ENCODE peak calls at places on chromosomes 7 and 10, in ten cellular contexts. Z, Q, W, P, G, R, U, M, Y and T are unnamed samples.

GRCh38 chr10:44920252-44920651 is 9.1 kb downstream of the TMEM72 start:
- DNase-seq in R (no peak), M (no peak), U (no peak), Z (no peak), Y (no peak), W (no peak), Q (no peak), G (peak; percentile 73), P (no peak), T (no peak)

GRCh38 chr7:155169081-155169480 is 99.0 kb downstream of the HTR5A start:
- DNase-seq in M (no peak), Y (no peak), Z (no peak), Q (no peak), P (no peak), U (no peak), G (peak; percentile 73), R (no peak), W (no peak), T (no peak)

GRCh38 chr10:6124666-6125065 is 35.8 kb downstream of the RBM17 start:
- DNase-seq in Q (no peak), R (no peak), U (peak; percentile 67), Y (no peak), M (peak; percentile 78), P (no peak), W (no peak), Z (peak; percentile 48), G (no peak), T (no peak)

GRCh38 chr7:18770852-18771251 is 275.3 kb downstream of the HDAC9 start:
- DNase-seq in P (peak; percentile 52), Y (no peak), R (peak; percentile 16), U (no peak), M (no peak), W (no peak), Z (no peak), G (no peak), Q (no peak), T (no peak)

GRCh38 chr7:130381468-130382312 is 1.4 kb downstream of the CPA1 start:
- DNase-seq in W (peak; percentile 86), Z (no peak), G (no peak), R (no peak), U (no peak), Q (no peak), P (peak; percentile 21), Y (no peak), M (no peak), T (no peak)

GRCh38 chr7:2967705-2968104 is 76.0 kb downstream of the CARD11 start:
- DNase-seq in U (no peak), Q (no peak), P (no peak), Z (no peak), M (no peak), R (no peak), Y (no peak), W (no peak), G (no peak), T (no peak)

GRCh38 chr7:131188367-131189339 is 139.0 kb upstream of the MKLN1 start:
- DNase-seq in G (no peak), Q (peak; percentile 98), W (peak; percentile 16), P (peak; percentile 99), Z (no peak), M (no peak), Y (peak; percentile 93), R (peak; percentile 97), U (peak; percentile 66), T (no peak)

GRCh38 chr10:72275351-72276012 is 1.8 kb downstream of the DDIT4 start:
- DNase-seq in G (no peak), M (no peak), Q (peak; percentile 34), W (peak; percentile 48), P (peak; percentile 45), Z (no peak), R (no peak), U (no peak), Y (no peak), T (no peak)

GRCh38 chr10:36669615-36670325 is 455.6 kb upstream of the ANKRD30A start:
- DNase-seq in G (no peak), Q (no peak), R (no peak), Y (no peak), M (no peak), W (no peak), P (no peak), U (no peak), Z (no peak), T (no peak)

GRCh38 chr10:119233821-119234220 is 26.4 kb downstream of the GRK5 start:
- DNase-seq in G (no peak), W (no peak), U (no peak), Q (peak; percentile 82), Y (no peak), P (peak; percentile 78), M (no peak), Z (no peak), R (no peak), T (no peak)

GRCh38 chr7:50207682-50208255 is 96.7 kb upstream of the IKZF1 start:
- DNase-seq in M (no peak), Z (peak; percentile 33), W (no peak), G (peak; percentile 75), U (no peak), Q (no peak), Y (no peak), R (no peak), P (no peak), T (no peak)

GRCh38 chr10:37563715-37564108 is 293.7 kb downstream of the ZNF248 start:
- DNase-seq in R (no peak), Y (no peak), G (no peak), Q (no peak), U (no peak), P (no peak), Z (no peak), W (no peak), M (no peak), T (no peak)

GRCh38 chr10:59107147-59107546 is 69.3 kb upstream of the PHYHIPL start:
- DNase-seq in W (no peak), Z (no peak), P (no peak), Q (no peak), G (no peak), Y (no peak), M (no peak), U (no peak), R (no peak), T (no peak)

GRCh38 chr7:95213148-95213547 is 111.2 kb downstream of the PON1 start:
- DNase-seq in P (peak; percentile 20), R (no peak), Y (no peak), U (no peak), Q (no peak), W (no peak), G (no peak), M (no peak), Z (no peak), T (no peak)

GRCh38 chr7:128938524-128939074 is 872 bp downstream of the IRF5 start:
- DNase-seq in G (no peak), R (no peak), W (no peak), Q (no peak), P (peak; percentile 14), Z (no peak), U (no peak), Y (no peak), M (no peak), T (no peak)

DNA sequence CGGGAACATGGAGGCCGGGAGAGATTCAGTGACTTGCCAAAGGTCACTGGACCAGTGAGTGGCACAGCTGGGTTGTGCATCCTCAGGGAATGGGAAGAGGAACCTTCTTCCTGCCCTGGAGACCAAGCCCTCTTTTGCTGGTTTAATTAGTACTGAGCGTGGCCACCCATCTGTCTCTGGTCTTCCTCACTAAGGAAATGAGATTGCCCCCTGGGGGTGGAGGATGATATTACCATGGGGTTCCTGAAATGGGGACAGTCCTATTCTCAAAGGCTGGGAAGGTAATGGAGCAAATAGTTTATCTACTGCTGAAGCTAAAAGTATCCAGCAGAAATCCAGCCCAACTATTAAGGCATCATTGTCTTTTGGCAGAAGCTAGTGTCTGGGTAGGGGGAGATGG is 98.6 kb upstream of the FGFR2 start:
- DNase-seq in R (no peak), G (no peak), P (no peak), Y (peak; percentile 55), U (no peak), Q (no peak), W (no peak), M (no peak), Z (no peak), T (no peak)
- TF ChIP-seq CTCF in R (peak; percentile 56), G (peak; percentile 42), P (peak; percentile 14), Y (peak; percentile 56), U (no peak), Q (no peak), W (peak; percentile 36), M (peak; percentile 51), Z (peak; percentile 39), T (peak; percentile 26)

GRCh38 chr7:91031757-91032156 is 232.5 kb upstream of the FZD1 start:
- DNase-seq in Y (no peak), R (no peak), M (no peak), Z (no peak), Q (no peak), U (no peak), W (no peak), P (no peak), G (no peak), T (no peak)
- TF ChIP-seq CTCF in Y (no peak), R (no peak), M (no peak), Z (no peak), Q (no peak), U (no peak), W (no peak), P (no peak), G (no peak), T (no peak)

DNA sequence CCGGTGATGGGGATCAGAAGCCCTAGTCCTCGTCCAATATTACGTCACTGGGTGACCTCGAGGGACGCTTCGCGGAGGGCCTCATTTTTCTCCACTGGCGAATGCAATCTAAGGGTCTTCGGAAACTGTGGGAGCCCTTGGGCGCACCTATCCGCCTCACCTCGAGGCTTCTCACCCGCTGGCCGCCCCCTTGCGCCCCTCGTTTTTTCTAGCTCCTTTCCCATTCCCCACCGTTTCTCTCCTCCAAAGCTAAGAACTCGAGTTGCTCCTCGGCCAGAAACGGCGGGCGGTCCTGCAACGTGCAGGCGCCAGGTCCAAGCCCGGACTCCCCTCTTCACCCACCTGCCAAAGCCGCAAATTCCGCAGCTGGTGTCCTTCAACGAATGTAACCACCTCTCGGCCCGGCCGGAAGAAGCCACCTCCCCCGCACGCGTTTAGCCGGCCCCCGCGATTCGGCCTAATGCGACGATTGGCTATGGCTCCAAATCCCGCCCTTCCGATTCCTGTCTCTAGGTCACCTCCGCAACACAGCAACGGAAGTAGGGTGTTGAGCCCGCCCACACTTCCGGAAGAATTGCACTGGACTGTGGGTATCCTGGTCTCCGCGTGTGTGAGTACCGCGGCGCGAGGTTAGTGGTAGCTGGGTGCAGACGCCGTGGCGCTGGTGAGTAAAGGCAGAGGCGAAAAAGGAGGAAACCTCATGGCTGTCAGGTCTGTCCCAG is at the start of the genes ATP5MK and PDCD11:
- DNase-seq in R (peak; percentile 99), P (peak; percentile 98), W (peak; percentile 96), Y (peak; percentile 98), G (peak; percentile 97), U (peak; percentile 98), Q (peak; percentile 98), Z (peak; percentile 98), M (peak; percentile 99), T (peak; percentile 68)
- TF ChIP-seq CTCF in R (peak; percentile 51), P (peak; percentile 31), W (peak; percentile 27), Y (no peak), G (peak; percentile 31), U (no peak), Q (peak; percentile 36), Z (peak; percentile 31), M (peak; percentile 35), T (no peak)

DNA sequence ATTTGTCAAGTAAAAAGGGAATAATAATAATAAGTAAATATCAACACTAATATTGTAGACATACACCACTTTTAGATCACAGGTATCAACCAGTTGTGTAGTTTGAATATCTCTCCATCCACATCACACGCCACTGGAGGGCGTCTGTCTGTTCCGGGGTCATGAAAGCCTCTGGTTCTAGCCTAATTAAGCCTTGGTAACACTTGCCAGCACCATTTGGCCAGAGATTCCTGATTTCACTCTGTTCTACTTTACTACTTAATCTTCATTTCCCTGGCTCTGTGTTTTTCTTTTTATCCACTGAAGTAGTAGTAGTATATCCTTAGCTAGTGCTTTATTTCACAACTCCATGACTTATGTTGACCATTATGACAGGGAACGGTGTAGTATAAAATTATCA is 285.6 kb upstream of the POM121L12 start:
- DNase-seq in M (no peak), G (no peak), P (no peak), R (no peak), Q (no peak), U (no peak), Y (no peak), W (no peak), Z (no peak), T (no peak)
- TF ChIP-seq CTCF in M (no peak), G (no peak), P (no peak), R (no peak), Q (no peak), U (no peak), Y (no peak), W (no peak), Z (no peak), T (peak; percentile 48)